ENCODE peak calls at places on chromosomes 1 and 21, in four cellular contexts. M, I, T and R are unnamed samples.

GRCh38 chr21:34215911-34216310 is 142.5 kb downstream of the MRPS6 start:
- DNase-seq in M (no peak), I (no peak), T (no peak), R (no peak)

GRCh38 chr1:118945460-118945859 is 42.7 kb downstream of the TBX15 start:
- DNase-seq in M (no peak), I (no peak), T (no peak), R (no peak)

GRCh38 chr1:156281281-156282142 is 1.1 kb downstream of the SMG5 start:
- DNase-seq in M (peak; percentile 35), I (no peak), T (peak; percentile 62), R (peak; percentile 36)

GRCh38 chr21:41926068-41926806 is 27.6 kb downstream of the C2CD2 start:
- DNase-seq in M (peak; percentile 60), I (peak; percentile 68), T (no peak), R (no peak)

GRCh38 chr1:114597949-114598348 is 16.5 kb upstream of the BCAS2 start:
- DNase-seq in M (no peak), I (no peak), T (no peak), R (no peak)

GRCh38 chr1:115251340-115251748 is 86.7 kb downstream of the NGF start:
- DNase-seq in M (no peak), I (no peak), T (no peak), R (no peak)

GRCh38 chr1:111887875-111888274 is 101.6 kb downstream of the KCND3 start:
- DNase-seq in M (no peak), I (no peak), T (no peak), R (no peak)

GRCh38 chr1:158286487-158286886 is 3.2 kb upstream of the CD1C start:
- DNase-seq in M (no peak), I (no peak), T (no peak), R (no peak)

GRCh38 chr1:151907363-151908139 is 1.8 kb downstream of the THEM4 start:
- DNase-seq in M (no peak), I (no peak), T (no peak), R (no peak)

GRCh38 chr1:93275634-93276295 is 69.9 kb upstream of the DR1 start:
- DNase-seq in M (peak; percentile 86), I (no peak), T (no peak), R (no peak)

GRCh38 chr1:66242646-66243547 is 291.1 kb upstream of the SGIP1 start:
- DNase-seq in M (peak; percentile 75), I (no peak), T (peak; percentile 64), R (peak; percentile 71)

GRCh38 chr1:10779201-10779600 is 17.2 kb downstream of the CASZ1 start:
- DNase-seq in M (no peak), I (no peak), T (no peak), R (no peak)

GRCh38 chr1:31744165-31744888 is 19.8 kb downstream of the ADGRB2 start:
- DNase-seq in M (no peak), I (no peak), T (no peak), R (no peak)

GRCh38 chr21:45299864-45300785 is 12.4 kb upstream of the POFUT2 start:
- DNase-seq in M (no peak), I (no peak), T (no peak), R (no peak)

GRCh38 chr1:51421961-51422360 is 91.6 kb upstream of the TTC39A start:
- DNase-seq in M (peak; percentile 33), I (no peak), T (peak; percentile 51), R (peak; percentile 65)

GRCh38 chr1:59972216-59972924 is 45.8 kb upstream of the CYP2J2 start:
- DNase-seq in M (no peak), I (no peak), T (no peak), R (no peak)

GRCh38 chr21:45680215-45680614 is 36.7 kb downstream of the PCBP3 start:
- DNase-seq in M (no peak), I (no peak), T (no peak), R (no peak)

GRCh38 chr1:23805025-23805424 is 4.5 kb upstream of the GALE start:
- DNase-seq in M (no peak), I (no peak), T (no peak), R (no peak)

GRCh38 chr1:12052008-12052573 is 11.0 kb upstream of the TNFRSF8 start:
- DNase-seq in M (no peak), I (peak; percentile 96), T (peak; percentile 80), R (no peak)

GRCh38 chr1:200317236-200317635 is 92.6 kb downstream of the ZNF281 start:
- DNase-seq in M (no peak), I (no peak), T (no peak), R (no peak)

GRCh38 chr1:228930479-228930957 is 195.2 kb downstream of the RHOU start:
- DNase-seq in M (no peak), I (no peak), T (no peak), R (no peak)

GRCh38 chr1:234869182-234870019 is 259.2 kb downstream of the TOMM20 start:
- DNase-seq in M (no peak), I (no peak), T (no peak), R (no peak)

GRCh38 chr1:174114788-174115448 is 44.4 kb upstream of the RABGAP1L start:
- DNase-seq in M (peak; percentile 83), I (no peak), T (peak; percentile 54), R (peak; percentile 25)

GRCh38 chr1:61361971-61362370 is 279.6 kb downstream of the NFIA start:
- DNase-seq in M (no peak), I (no peak), T (no peak), R (no peak)

GRCh38 chr1:54379481-54380284 is 26.5 kb downstream of the SSBP3 start:
- DNase-seq in M (no peak), I (no peak), T (no peak), R (peak; percentile 68)

GRCh38 chr1:25183126-25183980 is 48.9 kb downstream of the SYF2 start:
- DNase-seq in M (no peak), I (no peak), T (no peak), R (no peak)

GRCh38 chr1:108573183-108573582 is 13.3 kb downstream of the EEIG2 start:
- DNase-seq in M (no peak), I (no peak), T (no peak), R (no peak)

GRCh38 chr1:230002164-230002803 is 64.8 kb upstream of the GALNT2 start:
- DNase-seq in M (no peak), I (no peak), T (no peak), R (no peak)

GRCh38 chr1:201316556-201316955 is 33.2 kb downstream of the PKP1 start:
- DNase-seq in M (no peak), I (no peak), T (no peak), R (no peak)

GRCh38 chr1:51442198-51442597 is 76.9 kb downstream of the EPS15 start:
- DNase-seq in M (no peak), I (no peak), T (no peak), R (no peak)

GRCh38 chr1:32622806-32623694 is 27.3 kb downstream of the ZBTB8OS start:
- DNase-seq in M (no peak), I (no peak), T (no peak), R (no peak)

GRCh38 chr1:115430717-115431116 is 92.7 kb upstream of the NGF start:
- DNase-seq in M (peak; percentile 30), I (no peak), T (no peak), R (no peak)

GRCh38 chr1:116256875-116257823 is 115.9 kb upstream of the ATP1A1 start:
- DNase-seq in M (no peak), I (peak; percentile 9), T (no peak), R (no peak)

GRCh38 chr1:43639990-43640794 is 9.8 kb upstream of the KDM4A start:
- DNase-seq in M (no peak), I (no peak), T (no peak), R (no peak)

GRCh38 chr1:57833296-57833695 is 409.4 kb upstream of the DAB1 start:
- DNase-seq in M (no peak), I (no peak), T (no peak), R (no peak)

GRCh38 chr1:38114633-38115032 is 68.0 kb upstream of the POU3F1 start:
- DNase-seq in M (no peak), I (no peak), T (no peak), R (no peak)

GRCh38 chr1:38115251-38115650 is 68.7 kb upstream of the POU3F1 start:
- DNase-seq in M (no peak), I (no peak), T (no peak), R (no peak)

GRCh38 chr1:38115682-38116187 is 69.1 kb upstream of the POU3F1 start:
- DNase-seq in M (no peak), I (no peak), T (no peak), R (no peak)

GRCh38 chr1:38113080-38113743 is 66.6 kb upstream of the POU3F1 start:
- DNase-seq in M (no peak), I (no peak), T (no peak), R (no peak)

GRCh38 chr1:38114231-38114630 is 67.6 kb upstream of the POU3F1 start:
- DNase-seq in M (no peak), I (no peak), T (no peak), R (no peak)
- TF ChIP-seq NFIC in M (no peak), I (no peak), T (no peak), R (no peak)

GRCh38 chr1:47362828-47363227 is 29.2 kb downstream of the CMPK1 start:
- DNase-seq in M (no peak), I (no peak), T (no peak), R (no peak)

GRCh38 chr1:47361380-47361779 is 27.8 kb downstream of the CMPK1 start:
- DNase-seq in M (no peak), I (no peak), T (no peak), R (no peak)
- TF ChIP-seq NFIC in M (no peak), I (no peak), T (no peak), R (no peak)

GRCh38 chr1:221308534-221309511 is 429.6 kb downstream of the HLX start:
- DNase-seq in M (no peak), I (no peak), T (no peak), R (no peak)
- TF ChIP-seq NFIC in M (no peak), I (no peak), T (no peak), R (no peak)

DNA sequence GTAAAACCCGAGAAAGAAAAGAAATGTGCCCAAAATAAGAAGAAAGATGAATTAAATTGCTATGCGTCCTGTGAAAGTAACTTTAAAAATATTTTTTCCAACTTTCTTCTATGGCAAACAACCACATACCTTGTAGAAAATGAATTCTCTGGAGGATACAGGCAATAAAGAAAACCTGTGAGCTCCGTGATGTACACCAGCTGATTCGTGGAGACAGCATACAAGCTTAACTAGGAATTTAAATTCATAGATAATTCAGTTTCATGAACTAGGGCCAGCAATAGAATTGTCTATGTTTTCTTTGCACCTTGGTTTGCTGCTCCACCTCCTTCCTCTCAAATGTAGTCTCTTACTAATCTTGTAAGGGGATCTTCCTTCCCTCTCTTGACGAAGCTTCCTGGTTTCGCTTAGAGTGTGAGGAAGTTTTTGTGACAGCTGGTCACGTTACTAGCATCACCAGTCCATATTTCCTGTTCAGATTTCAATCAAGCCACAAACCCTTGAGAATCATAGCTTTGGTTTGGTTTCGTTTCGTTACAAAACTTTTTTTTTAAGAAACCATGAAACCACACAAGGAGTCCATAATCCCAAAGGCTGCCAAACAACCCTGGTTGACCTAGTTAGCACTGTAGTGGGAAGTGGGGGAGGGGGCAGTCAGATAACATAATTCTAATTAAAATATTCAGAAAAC is 35.8 kb downstream of the GREM2 start:
- DNase-seq in M (no peak), I (peak; percentile 13), T (no peak), R (no peak)
- TF ChIP-seq NFIC in M (no peak), I (no peak), T (no peak), R (no peak)